ENCODE peak calls at places on chromosomes 1 and 21, in six cellular contexts. T, Y, N, E, Z and V are unnamed samples.

GRCh38 chr1:81158592-81158991 is 642.1 kb upstream of the ADGRL2 start:
- DNase-seq in T (no peak), Y (no peak), N (no peak), E (no peak), Z (no peak), V (no peak)

GRCh38 chr1:93846151-93846928 is 32.7 kb downstream of the DNTTIP2 start:
- DNase-seq in T (peak), Y (peak), N (peak), E (peak), Z (peak), V (peak)

GRCh38 chr1:26694597-26695416 is 1.0 kb upstream of the ARID1A start:
- DNase-seq in T (no peak), Y (peak), N (no peak), E (no peak), Z (no peak), V (peak)

GRCh38 chr1:46039571-46040052 is 92.8 kb downstream of the PIK3R3 start:
- DNase-seq in T (no peak), Y (no peak), N (peak), E (no peak), Z (no peak), V (no peak)

GRCh38 chr1:196466656-196467055 is 141.6 kb downstream of the KCNT2 start:
- DNase-seq in T (no peak), Y (no peak), N (no peak), E (no peak), Z (no peak), V (no peak)

GRCh38 chr21:15943009-15943666 is 213.4 kb downstream of the USP25 start:
- DNase-seq in T (no peak), Y (no peak), N (no peak), E (no peak), Z (no peak), V (no peak)

GRCh38 chr1:162212713-162213112 is 143.2 kb downstream of the NOS1AP start:
- DNase-seq in T (no peak), Y (no peak), N (no peak), E (no peak), Z (no peak), V (no peak)

GRCh38 chr21:33384851-33385331 is 18.3 kb upstream of the IFNGR2 start:
- DNase-seq in T (no peak), Y (no peak), N (no peak), E (no peak), Z (no peak), V (peak)

GRCh38 chr1:226429051-226429461 is 21.2 kb upstream of the PARP1 start:
- DNase-seq in T (no peak), Y (no peak), N (no peak), E (no peak), Z (no peak), V (peak)

GRCh38 chr21:34825101-34825500 is 156.3 kb downstream of the CLIC6 start:
- DNase-seq in T (no peak), Y (no peak), N (no peak), E (no peak), Z (no peak), V (no peak)

GRCh38 chr1:210384625-210385024 is 55.9 kb downstream of the HHAT start:
- DNase-seq in T (no peak), Y (no peak), N (no peak), E (no peak), Z (no peak), V (no peak)

GRCh38 chr1:227043755-227044154 is 103.7 kb downstream of the COQ8A start:
- DNase-seq in T (no peak), Y (no peak), N (no peak), E (no peak), Z (no peak), V (no peak)

GRCh38 chr1:224540535-224540934 is 75.6 kb upstream of the CNIH3 start:
- DNase-seq in T (no peak), Y (no peak), N (peak), E (no peak), Z (no peak), V (no peak)

GRCh38 chr1:183222909-183223308 is 36.8 kb downstream of the LAMC2 start:
- DNase-seq in T (no peak), Y (no peak), N (no peak), E (no peak), Z (no peak), V (no peak)

GRCh38 chr1:32201011-32201855 is 838 bp downstream of the CCDC28B start:
- DNase-seq in T (no peak), Y (peak), N (no peak), E (peak), Z (peak), V (peak)

GRCh38 chr1:203065191-203065590 is 20.6 kb downstream of the MYOG start:
- DNase-seq in T (no peak), Y (no peak), N (no peak), E (no peak), Z (no peak), V (no peak)

GRCh38 chr1:117646007-117646913 is 40.4 kb downstream of the TENT5C start:
- DNase-seq in T (no peak), Y (no peak), N (no peak), E (no peak), Z (no peak), V (no peak)

GRCh38 chr21:26570203-26570602 is 2.9 kb downstream of the CYYR1 start:
- DNase-seq in T (no peak), Y (no peak), N (no peak), E (no peak), Z (no peak), V (no peak)

GRCh38 chr1:39170731-39171375 is 33.6 kb upstream of the MACF1 start:
- DNase-seq in T (no peak), Y (no peak), N (peak), E (no peak), Z (no peak), V (no peak)